ENCODE peak calls at places on chromosomes 5 and 9, in four cellular contexts. M is neural progenitor cell, Z is brain microvascular endothelial cell, O is HCT116. H is an unnamed sample. For H3K36me3, the result is how much of the 10 kb centered on the place peaks cover.

GRCh38 chr5:142763701-142764100 is 6.5 kb upstream of the ARHGAP26 start:
- DNase-seq in M (no peak), Z (no peak), O (no peak), H (no peak)

GRCh38 chr5:93331864-93332263 is 249.2 kb downstream of the NR2F1-AS1 start:
- DNase-seq in M (no peak), Z (no peak), O (no peak), H (no peak)

GRCh38 chr9:4423207-4423610 is 67.1 kb upstream of the SLC1A1 start:
- DNase-seq in M (peak), Z (no peak), O (no peak), H (no peak)

GRCh38 chr5:171595401-171595800 is 176.0 kb downstream of the FGF18 start:
- DNase-seq in M (no peak), Z (no peak), O (no peak), H (no peak)

GRCh38 chr5:172170251-172170701 is 17.7 kb downstream of the STK10 start:
- DNase-seq in M (no peak), Z (no peak), O (no peak), H (no peak)

GRCh38 chr9:78031271-78031825 is at the start of gene GNAQ:
- DNase-seq in M (peak), Z (no peak), O (no peak), H (no peak)

GRCh38 chr9:72292874-72293607 is 72.0 kb downstream of the ZFAND5 start:
- DNase-seq in M (no peak), Z (peak), O (no peak), H (no peak)

GRCh38 chr5:139282195-139282557 is 11.4 kb upstream of the MATR3 start:
- DNase-seq in M (no peak), Z (no peak), O (no peak), H (no peak)

GRCh38 chr9:99368341-99369326 is 146.6 kb downstream of the SEC61B start:
- DNase-seq in M (peak), Z (peak), O (no peak), H (peak)

GRCh38 chr5:17405976-17406876 is 91.8 kb upstream of the TAF11L2 start:
- DNase-seq in M (no peak), Z (no peak), O (no peak), H (no peak)

DNA sequence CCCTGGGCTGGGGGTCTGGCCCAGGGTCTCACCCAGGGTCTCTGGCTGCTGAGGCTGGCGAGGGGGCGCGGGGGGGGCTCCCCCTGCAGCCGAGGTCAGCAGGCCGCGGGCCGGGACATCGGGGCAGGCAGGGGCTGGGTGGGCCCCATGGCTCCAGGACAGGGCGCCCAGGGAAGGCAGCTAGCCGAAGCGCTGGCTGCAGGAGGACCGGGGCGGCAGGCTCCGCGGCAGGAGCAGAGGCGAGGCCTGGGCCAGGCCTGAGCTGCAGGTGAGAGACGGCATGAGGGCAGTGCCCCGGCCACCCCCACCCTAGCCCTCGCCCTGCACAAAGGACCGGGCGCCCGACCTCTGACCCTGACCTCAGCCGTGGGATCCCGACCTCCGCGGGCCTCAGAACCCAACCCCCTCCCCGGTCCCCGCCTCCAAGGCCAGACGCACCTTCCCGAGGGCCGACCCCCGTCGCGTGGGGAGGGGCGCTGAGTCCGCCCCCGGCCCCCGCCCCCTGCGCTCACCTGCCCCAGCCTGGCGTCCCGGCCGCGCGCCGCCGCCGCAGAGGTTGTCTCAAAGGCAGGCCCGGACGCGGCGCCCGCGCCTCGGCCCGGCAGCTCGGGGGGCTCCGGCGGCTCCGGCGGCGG is 446 bp downstream of the RNF208 start:
- DNase-seq in M (peak), Z (no peak), O (no peak), H (no peak)
- H3K36me3 ChIP-seq in M (under half), Z (under half), O (under half), H (under half)

GRCh38 chr5:102753889-102754498 is 1.1 kb upstream of the PAM start:
- DNase-seq in M (no peak), Z (no peak), O (no peak), H (no peak)
- H3K4me3 ChIP-seq in M (peak), Z (peak), O (peak), H (peak)

GRCh38 chr9:127419306-127419705 is 4.9 kb upstream of the ZNF79 start:
- DNase-seq in M (no peak), Z (no peak), O (no peak), H (no peak)

GRCh38 chr9:127415657-127416056 is 8.5 kb upstream of the ZNF79 start:
- DNase-seq in M (no peak), Z (no peak), O (no peak), H (no peak)

GRCh38 chr9:127415158-127415557 is 9.0 kb upstream of the ZNF79 start:
- DNase-seq in M (no peak), Z (no peak), O (no peak), H (no peak)

GRCh38 chr9:127417130-127418036 is 6.8 kb upstream of the ZNF79 start:
- DNase-seq in M (no peak), Z (no peak), O (no peak), H (peak)

GRCh38 chr9:127418037-127418471 is 6.1 kb upstream of the ZNF79 start:
- DNase-seq in M (peak), Z (no peak), O (peak), H (no peak)
- TF ChIP-seq CTCF in M (peak), Z (peak), O (peak), H (no peak)

GRCh38 chr5:163459465-163459887 is 426 bp downstream of the NUDCD2 start:
- DNase-seq in M (no peak), Z (no peak), O (no peak), H (no peak)

GRCh38 chr5:163458778-163459405 is 1.0 kb downstream of the NUDCD2 start:
- DNase-seq in M (no peak), Z (no peak), O (no peak), H (no peak)

GRCh38 chr5:163463063-163463435 is 2.6 kb downstream of the HMMR start:
- DNase-seq in M (no peak), Z (no peak), O (no peak), H (no peak)

GRCh38 chr5:163459888-163460561 is at the start of gene NUDCD2:
- DNase-seq in M (peak), Z (peak), O (peak), H (peak)

GRCh38 chr5:163460562-163461176 is at the start of gene HMMR:
- DNase-seq in M (peak), Z (no peak), O (no peak), H (no peak)
- H3K36me3 ChIP-seq in M (under half), Z (under half), O (under half), H (under half)

GRCh38 chr5:128537999-128538248 is at the start of gene FBN2:
- DNase-seq in M (no peak), Z (no peak), O (no peak), H (no peak)
- H3K4me3 ChIP-seq in M (peak), Z (peak), O (no peak), H (peak)

GRCh38 chr9:20526500-20527319 is 95.6 kb downstream of the MLLT3 start:
- DNase-seq in M (no peak), Z (peak), O (no peak), H (no peak)

GRCh38 chr9:20529837-20530236 is 92.5 kb downstream of the MLLT3 start:
- DNase-seq in M (no peak), Z (no peak), O (no peak), H (no peak)

GRCh38 chr9:20528253-20528652 is 94.0 kb downstream of the MLLT3 start:
- DNase-seq in M (no peak), Z (no peak), O (no peak), H (no peak)

DNA sequence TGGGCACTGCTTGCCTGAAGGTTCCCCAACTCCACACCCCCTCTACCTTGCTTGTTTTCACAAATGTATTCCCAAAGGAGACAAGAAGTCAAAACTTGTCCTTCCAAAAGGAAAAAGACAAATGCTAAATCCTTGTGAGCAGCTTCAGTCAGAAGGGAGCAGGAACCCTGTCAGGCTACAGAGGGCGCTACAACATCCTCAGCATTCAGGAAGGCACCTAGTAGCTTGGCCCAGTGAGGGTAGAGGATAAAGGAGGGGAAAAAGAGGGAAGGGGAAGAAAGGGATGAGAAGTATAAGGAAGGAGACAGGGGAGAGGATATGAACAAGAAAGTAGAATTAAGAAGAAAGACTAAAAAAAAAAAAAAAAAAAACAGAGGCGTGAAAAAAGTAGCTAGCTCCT is 97.5 kb downstream of the MLLT3 start:
- DNase-seq in M (peak), Z (no peak), O (peak), H (no peak)
- TF ChIP-seq CTCF in M (peak), Z (peak), O (no peak), H (peak)

DNA sequence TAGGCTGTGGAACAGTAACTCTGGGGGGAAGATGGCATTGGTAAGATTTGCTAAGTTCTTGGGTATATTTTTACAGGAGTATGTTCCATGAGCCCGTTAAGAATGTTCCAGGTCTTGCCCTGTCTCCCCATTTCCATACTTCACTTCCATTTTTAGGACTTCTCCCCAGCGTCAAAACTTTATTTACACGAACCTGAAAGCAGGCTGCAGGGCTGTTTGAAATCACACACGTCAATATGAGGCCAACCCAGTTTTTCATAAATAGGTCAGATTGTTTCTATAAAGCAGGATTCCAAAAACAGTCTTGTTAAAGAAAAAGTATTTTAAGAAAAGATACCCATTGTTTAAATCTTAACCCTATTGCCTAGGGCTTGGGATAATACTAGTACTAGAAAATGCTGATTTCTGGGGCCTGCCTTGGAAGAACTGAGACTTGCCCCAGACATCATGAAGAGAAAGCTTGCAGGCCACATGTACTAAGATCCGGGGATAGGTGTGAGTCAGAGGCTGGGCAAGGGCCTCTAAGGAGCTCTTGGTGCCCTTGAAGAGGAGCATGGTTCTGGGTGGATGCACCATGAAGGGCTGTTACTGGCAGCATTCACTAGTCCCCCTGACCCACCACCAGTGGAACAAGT is 24.2 kb downstream of the TRIO start:
- DNase-seq in M (no peak), Z (no peak), O (no peak), H (no peak)
- H3K36me3 ChIP-seq in M (under half), Z (under half), O (under half), H (under half)

GRCh38 chr9:6884960-6885359 is 127.2 kb downstream of the KDM4C start:
- DNase-seq in M (no peak), Z (no peak), O (no peak), H (no peak)

GRCh38 chr9:6889868-6890267 is 132.1 kb downstream of the KDM4C start:
- DNase-seq in M (no peak), Z (no peak), O (no peak), H (no peak)

DNA sequence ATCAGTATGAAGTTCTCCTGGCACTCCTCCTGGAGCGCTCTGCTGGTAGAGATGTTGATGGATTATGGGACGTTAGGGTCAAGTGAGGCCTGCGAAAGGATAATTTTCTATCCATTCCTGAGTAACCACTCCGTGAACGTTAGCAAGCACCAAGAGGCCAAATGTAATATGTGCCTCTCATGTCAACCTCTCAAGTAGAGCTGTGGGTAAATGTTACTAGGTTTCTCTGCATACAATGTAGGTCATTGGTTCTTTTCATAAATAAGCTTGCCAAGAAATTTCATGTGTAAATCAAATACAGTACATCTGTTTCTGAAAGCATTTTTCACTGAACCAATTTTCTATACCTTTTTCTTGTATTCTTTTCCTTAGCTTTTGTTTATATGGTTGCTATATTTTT is 126.3 kb downstream of the KDM4C start:
- DNase-seq in M (no peak), Z (no peak), O (no peak), H (no peak)
- H3K4me3 ChIP-seq in M (no peak), Z (no peak), O (no peak), H (no peak)

DNA sequence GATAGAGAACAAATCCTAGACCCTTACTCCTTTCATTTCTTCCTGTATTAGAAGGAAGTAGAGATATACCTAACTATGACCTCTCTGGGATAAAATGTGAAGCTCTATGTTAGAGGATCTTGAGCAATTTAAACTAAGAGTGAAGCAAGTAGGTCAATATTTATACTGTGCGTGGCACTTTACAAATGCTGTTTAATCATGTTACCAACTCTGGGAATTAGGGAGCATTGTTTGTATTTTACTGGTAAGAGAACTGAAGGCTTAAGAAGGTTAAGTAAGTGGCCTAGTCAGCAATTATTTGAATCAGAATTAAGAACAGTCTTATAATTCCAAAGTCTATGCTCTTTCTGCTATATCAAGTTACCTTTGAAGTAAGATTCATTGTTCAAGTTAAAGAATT is 12.0 kb downstream of the TNC start:
- DNase-seq in M (no peak), Z (no peak), O (no peak), H (no peak)
- TF ChIP-seq CTCF in M (no peak), Z (no peak), O (no peak), H (no peak)